ENCODE peak calls at places on chromosomes 16 and 17, in nine cellular contexts. O is mucosa of descending colon, H is colonic mucosa, S is astrocyte of the spinal cord, E is H9, Y is fibroblast of the aortic adventitia, T is heart right ventricle, U is GM13977, C is A549. B is an unnamed sample.

GRCh38 chr16:64738321-64738960 is 383.4 kb downstream of the CDH11 start:
- DNase-seq in S (peak; percentile 73), C (no peak), T (no peak), Y (peak; percentile 38), U (no peak), O (no peak), E (no peak), H (no peak), B (no peak)

GRCh38 chr16:17369441-17369951 is 101.3 kb downstream of the XYLT1 start:
- DNase-seq in T (peak; percentile 52), O (peak; percentile 69), H (peak; percentile 64), C (no peak), Y (no peak), S (no peak), U (peak; percentile 39), E (no peak), B (no peak)

GRCh38 chr17:68700391-68700790 is 99.2 kb upstream of the FAM20A start:
- DNase-seq in Y (peak; percentile 68), H (no peak), T (no peak), E (no peak), S (no peak), C (no peak), O (no peak), U (no peak), B (no peak)

GRCh38 chr17:77129568-77130301 is 11.0 kb upstream of the SEC14L1 start:
- DNase-seq in U (no peak), Y (peak; percentile 52), S (peak; percentile 46), C (no peak), O (no peak), T (no peak), E (no peak), H (no peak), B (no peak)

GRCh38 chr16:27225536-27226360 is 22.4 kb downstream of the KDM8 start:
- DNase-seq in T (no peak), H (peak; percentile 76), S (no peak), E (no peak), C (no peak), U (no peak), O (peak; percentile 75), Y (no peak), B (no peak)

GRCh38 chr16:2854700-2855309 is 3.2 kb downstream of the PRSS22 start:
- DNase-seq in U (peak; percentile 41), C (no peak), E (no peak), T (no peak), Y (no peak), H (no peak), O (no peak), S (no peak), B (no peak)

GRCh38 chr16:11100239-11100750 is 155.7 kb downstream of the SOCS1 start:
- DNase-seq in E (peak; percentile 53), U (peak; percentile 73), T (peak; percentile 53), Y (peak; percentile 94), C (no peak), H (no peak), S (peak; percentile 97), O (peak; percentile 51), B (no peak)

GRCh38 chr16:27995378-27995777 is 68.1 kb downstream of the GSG1L start:
- DNase-seq in T (no peak), U (no peak), O (no peak), H (no peak), E (no peak), Y (no peak), C (no peak), S (no peak), B (no peak)

GRCh38 chr17:7577327-7578199 is 1.9 kb upstream of the CD68 start:
- DNase-seq in E (no peak), Y (no peak), S (no peak), O (no peak), T (no peak), C (no peak), U (no peak), H (no peak), B (no peak)

GRCh38 chr17:35991075-35991474 is 4.5 kb upstream of the CCL14 start:
- DNase-seq in Y (no peak), U (no peak), S (no peak), E (no peak), O (no peak), C (no peak), T (no peak), H (no peak), B (peak; percentile 48)

GRCh38 chr17:33520404-33521032 is 227.4 kb upstream of the ASIC2 start:
- DNase-seq in O (peak; percentile 66), Y (no peak), H (peak; percentile 43), C (peak; percentile 61), E (peak; percentile 85), T (peak; percentile 57), U (peak; percentile 73), S (no peak), B (peak; percentile 75)

DNA sequence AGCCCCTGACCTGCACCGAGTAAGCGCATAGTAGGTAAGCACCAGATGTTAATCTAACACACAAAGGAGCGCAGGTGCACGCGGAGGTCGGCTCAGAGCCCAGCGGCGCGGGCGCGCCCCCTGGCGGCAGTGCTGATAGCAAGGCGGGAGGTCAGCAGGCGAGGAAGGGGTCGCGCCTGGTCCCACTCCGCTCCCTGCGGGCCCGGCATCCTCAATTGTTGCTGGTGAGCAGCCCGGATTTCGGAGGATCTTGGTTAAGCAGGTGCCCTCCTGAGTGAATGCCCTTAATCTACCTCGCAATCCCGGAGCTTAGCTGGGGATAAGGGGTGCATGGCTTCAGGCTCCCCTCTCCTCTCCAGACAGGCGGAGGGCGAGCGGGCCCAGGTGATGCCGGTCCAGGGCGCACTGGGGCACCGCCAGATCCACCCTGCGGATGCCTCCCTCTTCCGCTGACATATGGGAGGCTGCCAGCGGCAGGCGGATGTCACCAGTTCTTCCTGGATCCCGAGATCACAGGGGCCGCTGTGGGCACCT is 4.0 kb upstream of the WNT3 start:
- DNase-seq in H (peak; percentile 23), Y (no peak), U (peak; percentile 58), T (no peak), S (no peak), O (peak; percentile 42), C (peak; percentile 45), E (peak; percentile 90), B (peak; percentile 50)
- TF ChIP-seq CTCF in H (peak; percentile 53), Y (peak; percentile 48), U (peak; percentile 70), T (peak; percentile 51), S (peak; percentile 58), O (peak; percentile 38), C (peak; percentile 91), E (peak; percentile 97), B (peak; percentile 61)

DNA sequence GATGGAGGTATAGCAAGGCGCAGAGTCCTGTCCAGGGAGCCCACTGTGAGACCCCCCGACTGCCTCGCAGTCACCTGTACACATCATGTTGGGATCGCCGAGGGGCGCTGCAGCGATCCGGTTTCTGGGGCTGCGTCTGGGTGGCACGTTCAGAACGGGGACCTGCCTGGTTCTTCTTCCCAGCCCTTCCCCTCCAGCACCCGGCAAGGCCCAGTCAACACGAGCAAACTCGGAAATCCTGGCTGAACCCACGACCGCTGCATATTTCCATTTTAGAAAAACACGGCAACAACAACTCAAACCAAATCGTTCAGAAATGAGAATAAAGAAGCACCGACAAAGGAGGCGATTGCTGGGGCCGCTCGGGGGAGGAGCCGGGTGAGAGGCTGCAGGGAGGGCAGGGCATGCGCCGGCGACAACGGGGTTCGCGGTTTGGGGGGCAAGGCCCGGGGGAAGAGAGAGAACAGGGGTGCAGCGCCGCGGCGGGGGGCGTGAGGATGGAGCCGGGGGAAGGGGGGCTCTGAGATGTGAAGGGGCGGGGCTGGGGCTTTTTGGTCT is 597 bp downstream of the HSDL1 start:
- DNase-seq in E (no peak), C (peak; percentile 31), H (peak; percentile 45), Y (peak; percentile 10), O (peak; percentile 40), T (peak; percentile 40), S (no peak), U (peak; percentile 56), B (no peak)
- TF ChIP-seq CTCF in E (no peak), C (no peak), H (no peak), Y (no peak), O (no peak), T (no peak), S (no peak), U (peak; percentile 25), B (no peak)

GRCh38 chr17:9987779-9988585 is 82.9 kb upstream of the RCVRN start:
- DNase-seq in O (peak; percentile 15), E (peak; percentile 78), U (peak; percentile 62), Y (peak; percentile 12), C (peak; percentile 66), T (peak; percentile 34), H (peak; percentile 37), S (no peak), B (peak; percentile 27)
- TF ChIP-seq CTCF in O (peak; percentile 52), E (peak; percentile 87), U (peak; percentile 80), Y (peak; percentile 66), C (peak; percentile 82), T (peak; percentile 75), H (peak; percentile 67), S (peak; percentile 63), B (peak; percentile 61)

GRCh38 chr16:20041924-20042596 is 31.6 kb downstream of the GPR139 start:
- DNase-seq in U (no peak), H (no peak), S (no peak), C (no peak), T (no peak), O (no peak), Y (no peak), E (no peak), B (no peak)
- TF ChIP-seq CTCF in U (no peak), H (no peak), S (no peak), C (no peak), T (no peak), O (no peak), Y (no peak), E (no peak), B (no peak)

DNA sequence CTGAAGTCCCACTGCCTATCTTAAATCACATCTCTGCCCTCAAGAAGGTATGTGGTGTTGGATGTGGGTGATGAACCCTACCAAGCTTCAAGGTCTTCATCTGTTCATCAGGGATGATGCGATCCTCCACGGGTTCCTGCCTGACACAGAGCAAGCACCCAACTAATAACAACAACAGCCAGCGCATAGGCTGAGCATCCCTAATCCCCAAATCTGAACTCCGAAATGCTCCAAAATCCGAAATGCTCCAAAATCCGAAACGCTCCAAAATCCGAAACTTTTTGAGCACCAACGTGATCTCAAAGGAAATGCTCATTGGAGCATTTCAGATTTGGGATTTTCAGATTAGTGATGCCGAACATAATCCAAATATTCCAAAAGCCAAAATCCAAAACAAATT is 238.9 kb upstream of the SDK2 start:
- DNase-seq in H (no peak), T (no peak), S (no peak), Y (no peak), O (no peak), E (no peak), U (no peak), C (no peak), B (no peak)
- TF ChIP-seq CTCF in H (no peak), T (no peak), S (no peak), Y (no peak), O (no peak), E (no peak), U (no peak), C (no peak), B (no peak)

GRCh38 chr17:4733073-4733531 is 1.9 kb downstream of the MED11 start:
- DNase-seq in C (no peak), Y (no peak), T (no peak), S (no peak), E (no peak), U (peak; percentile 72), H (no peak), O (no peak), B (no peak)
- TF ChIP-seq CTCF in C (no peak), Y (no peak), T (no peak), S (peak; percentile 18), E (peak; percentile 33), U (peak; percentile 40), H (no peak), O (no peak), B (no peak)

DNA sequence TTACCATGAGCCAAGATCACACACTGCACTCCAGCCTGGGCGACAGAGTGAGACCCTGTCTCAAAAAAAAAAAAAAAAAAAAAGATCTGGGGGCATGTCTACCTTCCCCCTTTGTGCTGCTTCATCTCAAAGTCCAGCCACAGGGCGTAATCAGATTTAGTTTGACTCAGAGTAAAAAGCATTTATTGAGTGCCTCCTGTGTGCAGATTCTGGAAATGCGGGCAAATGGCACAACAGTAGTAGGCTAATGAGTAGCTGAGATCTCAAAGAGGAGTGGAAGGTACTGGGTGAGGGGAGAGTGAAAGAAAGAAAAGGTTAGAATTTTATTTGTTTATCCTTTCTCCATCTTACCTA is 9.1 kb upstream of the NR1D1 start:
- DNase-seq in H (no peak), C (no peak), S (no peak), U (no peak), T (no peak), E (no peak), O (peak; percentile 58), Y (no peak), B (no peak)
- TF ChIP-seq CTCF in H (no peak), C (peak; percentile 16), S (peak; percentile 21), U (peak; percentile 18), T (no peak), E (peak; percentile 28), O (no peak), Y (peak; percentile 26), B (no peak)